ENCODE peak calls at places on chromosomes 2 and 18, in four cellular contexts. One of them, this sample, is unnamed.

GRCh38 chr2:144580521-144581153 is 60.7 kb upstream of the ZEB2 start:
- DNase-seq in breast epithelium: no peak
- DNase-seq in spleen: no peak
- DNase-seq in endothelial cell of umbilical vein: peak; percentile 46
- DNase-seq in this sample: no peak

GRCh38 chr2:61911510-61911909 is 6.0 kb downstream of the COMMD1 start:
- DNase-seq in breast epithelium: no peak
- DNase-seq in spleen: no peak
- DNase-seq in endothelial cell of umbilical vein: no peak
- DNase-seq in this sample: no peak

GRCh38 chr2:113858764-113859163 is 31.1 kb upstream of the ACTR3 start:
- DNase-seq in breast epithelium: no peak
- DNase-seq in spleen: no peak
- DNase-seq in endothelial cell of umbilical vein: no peak
- DNase-seq in this sample: no peak

GRCh38 chr2:128308889-128309288 is 9.8 kb downstream of the HS6ST1 start:
- DNase-seq in breast epithelium: no peak
- DNase-seq in spleen: peak; percentile 58
- DNase-seq in endothelial cell of umbilical vein: no peak
- DNase-seq in this sample: no peak

GRCh38 chr2:20443276-20443920 is 3.5 kb upstream of the RHOB start:
- DNase-seq in breast epithelium: no peak
- DNase-seq in spleen: peak; percentile 62
- DNase-seq in endothelial cell of umbilical vein: peak; percentile 86
- DNase-seq in this sample: no peak

GRCh38 chr2:132420776-132421175 is 4.2 kb downstream of the GPR39 start:
- DNase-seq in breast epithelium: no peak
- DNase-seq in spleen: no peak
- DNase-seq in endothelial cell of umbilical vein: no peak
- DNase-seq in this sample: no peak

GRCh38 chr2:208489687-208490086 is 83.1 kb downstream of the PTH2R start:
- DNase-seq in breast epithelium: no peak
- DNase-seq in spleen: no peak
- DNase-seq in endothelial cell of umbilical vein: no peak
- DNase-seq in this sample: no peak

GRCh38 chr2:88147145-88147544 is 19.3 kb upstream of the FABP1 start:
- DNase-seq in breast epithelium: no peak
- DNase-seq in spleen: no peak
- DNase-seq in endothelial cell of umbilical vein: no peak
- DNase-seq in this sample: no peak

GRCh38 chr2:169999041-169999440 is 171.8 kb downstream of the UBR3 start:
- DNase-seq in breast epithelium: no peak
- DNase-seq in spleen: no peak
- DNase-seq in endothelial cell of umbilical vein: no peak
- DNase-seq in this sample: no peak

GRCh38 chr2:181742908-181743722 is 62.8 kb upstream of the NEUROD1 start:
- DNase-seq in breast epithelium: no peak
- DNase-seq in spleen: no peak
- DNase-seq in endothelial cell of umbilical vein: peak; percentile 83
- DNase-seq in this sample: peak; percentile 25

GRCh38 chr2:49972699-49973098 is 818.4 kb upstream of the FSHR start:
- DNase-seq in breast epithelium: no peak
- DNase-seq in spleen: no peak
- DNase-seq in endothelial cell of umbilical vein: no peak
- DNase-seq in this sample: no peak

GRCh38 chr2:150267651-150268415 is 219.6 kb downstream of the RND3 start:
- DNase-seq in breast epithelium: no peak
- DNase-seq in spleen: no peak
- DNase-seq in endothelial cell of umbilical vein: no peak
- DNase-seq in this sample: no peak

GRCh38 chr2:2114745-2115245 is 216.3 kb downstream of the MYT1L start:
- DNase-seq in breast epithelium: no peak
- DNase-seq in spleen: no peak
- DNase-seq in endothelial cell of umbilical vein: no peak
- DNase-seq in this sample: no peak

GRCh38 chr2:173355132-173355865 is 627 bp downstream of the CDCA7 start:
- DNase-seq in breast epithelium: no peak
- DNase-seq in spleen: peak; percentile 86
- DNase-seq in endothelial cell of umbilical vein: peak; percentile 77
- DNase-seq in this sample: peak; percentile 9

GRCh38 chr2:102094917-102095316 is 47.6 kb upstream of the IL1R1 start:
- DNase-seq in breast epithelium: no peak
- DNase-seq in spleen: no peak
- DNase-seq in endothelial cell of umbilical vein: peak; percentile 72
- DNase-seq in this sample: no peak

GRCh38 chr2:104332733-104333132 is 521.2 kb upstream of the POU3F3 start:
- DNase-seq in breast epithelium: no peak
- DNase-seq in spleen: no peak
- DNase-seq in endothelial cell of umbilical vein: no peak
- DNase-seq in this sample: no peak

GRCh38 chr2:167144179-167144898 is 256.1 kb downstream of the XIRP2 start:
- DNase-seq in breast epithelium: no peak
- DNase-seq in spleen: no peak
- DNase-seq in endothelial cell of umbilical vein: no peak
- DNase-seq in this sample: no peak

GRCh38 chr18:40841473-40841872 is 1113.6 kb upstream of the PIK3C3 start:
- DNase-seq in breast epithelium: no peak
- DNase-seq in spleen: no peak
- DNase-seq in endothelial cell of umbilical vein: no peak
- DNase-seq in this sample: no peak

GRCh38 chr2:74458132-74458956 is at the start of gene WBP1:
- DNase-seq in breast epithelium: peak; percentile 99
- DNase-seq in spleen: peak; percentile 99
- DNase-seq in endothelial cell of umbilical vein: peak; percentile 100
- DNase-seq in this sample: peak; percentile 100

GRCh38 chr2:54396107-54396506 is 60.0 kb upstream of the SPTBN1 start:
- DNase-seq in breast epithelium: no peak
- DNase-seq in spleen: no peak
- DNase-seq in endothelial cell of umbilical vein: peak; percentile 81
- DNase-seq in this sample: no peak

GRCh38 chr2:11017921-11018320 is 106.2 kb downstream of the KCNF1 start:
- DNase-seq in breast epithelium: no peak
- DNase-seq in spleen: no peak
- DNase-seq in endothelial cell of umbilical vein: no peak
- DNase-seq in this sample: no peak

GRCh38 chr2:232420463-232421188 is 14.0 kb downstream of the ALPG start:
- DNase-seq in breast epithelium: peak; percentile 51
- DNase-seq in spleen: peak; percentile 64
- DNase-seq in endothelial cell of umbilical vein: no peak
- DNase-seq in this sample: peak; percentile 43

GRCh38 chr2:86039178-86039962 is 66.3 kb downstream of the POLR1A start:
- DNase-seq in breast epithelium: peak; percentile 38
- DNase-seq in spleen: no peak
- DNase-seq in endothelial cell of umbilical vein: no peak
- DNase-seq in this sample: no peak

GRCh38 chr2:86037795-86038192 is 67.9 kb downstream of the POLR1A start:
- DNase-seq in breast epithelium: no peak
- DNase-seq in spleen: peak; percentile 77
- DNase-seq in endothelial cell of umbilical vein: no peak
- DNase-seq in this sample: no peak

GRCh38 chr2:86042256-86043168 is 63.2 kb downstream of the POLR1A start:
- DNase-seq in breast epithelium: peak; percentile 37
- DNase-seq in spleen: no peak
- DNase-seq in endothelial cell of umbilical vein: no peak
- DNase-seq in this sample: no peak

GRCh38 chr2:86038291-86039081 is 67.2 kb downstream of the POLR1A start:
- DNase-seq in breast epithelium: no peak
- DNase-seq in spleen: peak; percentile 69
- DNase-seq in endothelial cell of umbilical vein: peak; percentile 20
- DNase-seq in this sample: no peak

GRCh38 chr2:86039963-86040655 is 65.6 kb downstream of the POLR1A start:
- DNase-seq in breast epithelium: peak; percentile 42
- DNase-seq in spleen: peak; percentile 70
- DNase-seq in endothelial cell of umbilical vein: no peak
- DNase-seq in this sample: no peak
- H3K4me1 ChIP-seq in breast epithelium: no peaks in the 10 kb centered on the region
- H3K4me1 ChIP-seq in spleen: peaks cover 51% of the 10 kb centered on the region
- H3K4me1 ChIP-seq in endothelial cell of umbilical vein: peaks cover 42% of the 10 kb centered on the region
- H3K4me1 ChIP-seq in this sample: no peaks in the 10 kb centered on the region

GRCh38 chr2:99154643-99155536 is at the start of the genes LIPT1 and TSGA10:
- DNase-seq in breast epithelium: peak; percentile 89
- DNase-seq in spleen: peak; percentile 97
- DNase-seq in endothelial cell of umbilical vein: peak; percentile 90
- DNase-seq in this sample: peak; percentile 91
- TF ChIP-seq POLR2A in breast epithelium: peak; percentile 88
- TF ChIP-seq POLR2A in spleen: peak; percentile 44
- TF ChIP-seq POLR2A in endothelial cell of umbilical vein: peak; percentile 72
- TF ChIP-seq POLR2A in this sample: peak; percentile 82

DNA sequence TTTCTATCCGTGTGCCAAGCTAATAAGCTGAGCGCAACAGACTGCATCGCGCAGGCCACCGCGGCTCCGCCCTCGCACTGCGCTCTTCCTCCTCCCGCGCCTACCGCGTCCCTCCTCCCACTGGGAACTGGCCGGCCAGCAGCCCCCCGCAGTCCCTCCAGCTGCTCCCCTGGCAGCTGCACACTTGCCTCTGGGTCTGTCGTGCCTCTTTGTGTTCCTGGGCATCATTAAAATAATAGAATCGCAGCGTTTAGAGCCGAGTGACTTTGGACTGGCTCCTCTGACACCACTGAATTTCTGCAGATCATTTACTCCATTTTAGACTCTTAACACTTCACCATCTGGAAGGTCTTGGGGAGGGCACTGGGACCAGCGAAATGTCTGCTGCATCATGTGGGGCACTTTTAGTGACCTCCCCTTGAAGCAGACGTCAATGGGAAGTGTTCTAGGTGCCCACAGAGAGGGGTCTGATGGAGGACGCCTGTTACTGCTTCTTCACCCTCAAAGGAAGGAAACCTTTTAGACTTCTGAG is 20.9 kb upstream of the NAB1 start:
- DNase-seq in breast epithelium: no peak
- DNase-seq in spleen: peak; percentile 78
- DNase-seq in endothelial cell of umbilical vein: peak; percentile 23
- DNase-seq in this sample: no peak
- H3K4me3 ChIP-seq in breast epithelium: peak overlapping the region; percentile 68
- H3K4me3 ChIP-seq in spleen: peak overlapping the region; percentile 6
- H3K4me3 ChIP-seq in endothelial cell of umbilical vein: peak overlapping the region; percentile 33
- H3K4me3 ChIP-seq in this sample: peak overlapping the region; percentile 27

GRCh38 chr2:46814160-46814559 is 101.4 kb downstream of the MCFD2 start:
- DNase-seq in breast epithelium: no peak
- DNase-seq in spleen: peak; percentile 74
- DNase-seq in endothelial cell of umbilical vein: peak; percentile 95
- DNase-seq in this sample: peak; percentile 19
- H3K4me1 ChIP-seq in breast epithelium: peaks cover 38% of the 10 kb centered on the region
- H3K4me1 ChIP-seq in spleen: peaks cover 13% of the 10 kb centered on the region
- H3K4me1 ChIP-seq in endothelial cell of umbilical vein: peaks cover 17% of the 10 kb centered on the region
- H3K4me1 ChIP-seq in this sample: peaks cover 10% of the 10 kb centered on the region

GRCh38 chr18:25171334-25171733 is 180.6 kb downstream of the ZNF521 start:
- DNase-seq in breast epithelium: no peak
- DNase-seq in spleen: no peak
- DNase-seq in endothelial cell of umbilical vein: no peak
- DNase-seq in this sample: no peak

GRCh38 chr18:25177631-25178030 is 174.3 kb downstream of the ZNF521 start:
- DNase-seq in breast epithelium: no peak
- DNase-seq in spleen: no peak
- DNase-seq in endothelial cell of umbilical vein: no peak
- DNase-seq in this sample: no peak

GRCh38 chr18:25176516-25177042 is 175.4 kb downstream of the ZNF521 start:
- DNase-seq in breast epithelium: no peak
- DNase-seq in spleen: no peak
- DNase-seq in endothelial cell of umbilical vein: no peak
- DNase-seq in this sample: no peak

GRCh38 chr18:25170402-25170801 is 181.6 kb downstream of the ZNF521 start:
- DNase-seq in breast epithelium: no peak
- DNase-seq in spleen: no peak
- DNase-seq in endothelial cell of umbilical vein: no peak
- DNase-seq in this sample: no peak

DNA sequence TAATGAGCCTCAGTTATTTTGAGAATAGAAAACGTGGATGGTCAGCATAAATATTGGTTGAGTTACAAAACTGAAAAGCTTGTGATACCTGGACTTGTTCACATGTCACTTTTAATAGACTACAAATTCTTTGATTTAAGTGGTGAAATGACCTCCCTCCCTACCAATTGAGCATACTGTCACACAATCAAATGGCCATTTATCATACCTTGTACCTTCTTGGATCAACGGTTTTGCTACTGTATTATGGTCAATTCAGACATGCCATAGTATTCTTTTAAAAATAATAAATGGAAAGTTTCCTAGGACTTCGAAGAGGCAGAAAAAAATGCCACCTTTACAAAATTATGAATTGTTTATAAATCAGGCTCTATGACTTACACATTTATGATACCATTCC is 176.4 kb downstream of the ZNF521 start:
- DNase-seq in breast epithelium: no peak
- DNase-seq in spleen: no peak
- DNase-seq in endothelial cell of umbilical vein: no peak
- DNase-seq in this sample: no peak
- TF ChIP-seq POLR2A in breast epithelium: no peak
- TF ChIP-seq POLR2A in spleen: no peak
- TF ChIP-seq POLR2A in endothelial cell of umbilical vein: no peak
- TF ChIP-seq POLR2A in this sample: no peak

GRCh38 chr2:160418853-160419252 is 74.8 kb downstream of the RBMS1 start:
- DNase-seq in breast epithelium: no peak
- DNase-seq in spleen: no peak
- DNase-seq in endothelial cell of umbilical vein: peak; percentile 50
- DNase-seq in this sample: no peak

GRCh38 chr2:160418398-160418765 is 75.2 kb downstream of the RBMS1 start:
- DNase-seq in breast epithelium: no peak
- DNase-seq in spleen: no peak
- DNase-seq in endothelial cell of umbilical vein: peak; percentile 74
- DNase-seq in this sample: no peak

GRCh38 chr2:160420711-160421110 is 72.9 kb downstream of the RBMS1 start:
- DNase-seq in breast epithelium: no peak
- DNase-seq in spleen: no peak
- DNase-seq in endothelial cell of umbilical vein: no peak
- DNase-seq in this sample: no peak

GRCh38 chr2:160417745-160418397 is 75.7 kb downstream of the RBMS1 start:
- DNase-seq in breast epithelium: no peak
- DNase-seq in spleen: no peak
- DNase-seq in endothelial cell of umbilical vein: peak; percentile 84
- DNase-seq in this sample: no peak

DNA sequence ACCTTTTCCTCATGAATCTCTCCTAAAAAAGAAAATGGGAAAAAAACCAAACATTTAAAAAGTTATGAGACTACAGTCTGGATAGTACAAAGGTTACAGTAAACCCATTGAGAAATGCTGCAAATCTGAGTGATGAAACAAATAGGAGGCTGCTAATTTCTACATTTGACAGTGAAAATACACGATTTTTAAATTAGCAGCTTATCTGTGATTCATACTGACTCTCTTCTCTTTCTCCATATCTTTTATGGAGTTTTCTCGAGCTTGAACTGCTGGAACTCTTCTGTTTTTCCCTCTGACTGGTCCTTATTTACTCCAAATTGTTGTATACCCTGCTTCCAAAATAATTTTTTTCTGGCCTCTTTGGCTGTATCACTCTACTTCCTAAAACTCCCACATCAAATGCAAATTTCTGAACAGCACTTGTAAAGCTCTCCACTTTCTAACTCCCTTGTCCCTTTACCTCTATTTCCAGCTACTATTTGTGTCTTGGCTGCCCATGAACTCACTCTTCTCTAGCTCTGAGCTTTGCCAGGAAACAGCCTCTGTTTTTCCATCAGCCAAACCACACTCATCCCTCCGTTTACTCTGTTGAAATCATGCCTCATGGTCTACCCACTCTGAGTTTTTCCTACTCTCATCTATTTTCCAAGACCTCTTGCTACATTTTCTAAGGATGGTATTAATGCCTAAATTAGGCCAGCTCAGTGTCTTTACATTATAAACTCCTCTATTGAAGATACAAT is 73.7 kb downstream of the RBMS1 start:
- DNase-seq in breast epithelium: no peak
- DNase-seq in spleen: no peak
- DNase-seq in endothelial cell of umbilical vein: peak; percentile 49
- DNase-seq in this sample: no peak
- H3K4me3 ChIP-seq in breast epithelium: no peak overlapping the region
- H3K4me3 ChIP-seq in spleen: no peak overlapping the region
- H3K4me3 ChIP-seq in endothelial cell of umbilical vein: no peak overlapping the region
- H3K4me3 ChIP-seq in this sample: no peak overlapping the region